ENCODE peak calls at places on chromosomes 11 and 22, in six cellular contexts. I is K562, Q is GM12891, U is H1, B is GM12878, P is HepG2. X is an unnamed sample.

GRCh38 chr11:63920870-63921417 is 4.0 kb upstream of the RCOR2 start:
- DNase-seq in B (no peak), P (no peak), Q (no peak), U (no peak), I (peak), X (no peak)

GRCh38 chr11:108693852-108694251 is 29.0 kb downstream of the DDX10 start:
- DNase-seq in Q (no peak), U (no peak), P (no peak), B (no peak), I (no peak), X (no peak)

GRCh38 chr11:12274056-12274455 is 103.3 kb upstream of the PARVA start:
- DNase-seq in P (no peak), B (no peak), Q (no peak), I (no peak), U (no peak), X (no peak)

GRCh38 chr11:124769804-124770774 is 8.0 kb upstream of the ESAM start:
- DNase-seq in U (no peak), I (no peak), P (peak), Q (no peak), B (no peak), X (no peak)

GRCh38 chr22:31586137-31586920 is 75.7 kb downstream of the PISD start:
- DNase-seq in Q (no peak), I (no peak), B (no peak), U (no peak), P (peak), X (no peak)

GRCh38 chr22:22720724-22721261 is 76.4 kb downstream of the GGTLC2 start:
- DNase-seq in I (no peak), Q (no peak), P (no peak), U (no peak), B (peak), X (peak)

GRCh38 chr11:130400793-130401483 is 27.5 kb downstream of the ADAMTS8 start:
- DNase-seq in B (no peak), Q (no peak), U (no peak), I (no peak), P (no peak), X (no peak)

GRCh38 chr11:1650034-1650917 is 20.7 kb downstream of the KRTAP5-5 start:
- DNase-seq in B (no peak), U (no peak), P (no peak), Q (no peak), I (no peak), X (no peak)

GRCh38 chr11:76629853-76630599 is 40.5 kb downstream of the LRRC32 start:
- DNase-seq in Q (no peak), I (no peak), U (no peak), B (no peak), P (no peak), X (no peak)

GRCh38 chr22:19912236-19912999 is 29.2 kb upstream of the COMT start:
- DNase-seq in I (no peak), U (no peak), Q (no peak), B (no peak), P (no peak), X (no peak)
- TF ChIP-seq TAF1 in I (no peak), U (no peak), Q (no peak), B (no peak), P (no peak), X (no peak)

GRCh38 chr11:26578998-26579635 is 7.1 kb upstream of the MUC15 start:
- DNase-seq in B (no peak), I (no peak), Q (no peak), U (no peak), P (no peak), X (no peak)
- TF ChIP-seq POLR2A in B (no peak), I (no peak), Q (no peak), U (no peak), P (no peak), X (no peak)

GRCh38 chr11:100888836-100889235 is 201.7 kb downstream of the ARHGAP42 start:
- DNase-seq in P (no peak), B (no peak), I (no peak), Q (no peak), U (no peak), X (no peak)

GRCh38 chr11:100889758-100890157 is 202.7 kb downstream of the ARHGAP42 start:
- DNase-seq in I (no peak), U (no peak), Q (no peak), B (no peak), P (no peak), X (no peak)

GRCh38 chr11:100895449-100895848 is 208.4 kb downstream of the ARHGAP42 start:
- DNase-seq in I (no peak), Q (no peak), P (no peak), U (no peak), B (no peak), X (no peak)

GRCh38 chr11:100890779-100891178 is 203.7 kb downstream of the ARHGAP42 start:
- DNase-seq in I (no peak), Q (no peak), B (no peak), U (no peak), P (no peak), X (no peak)

DNA sequence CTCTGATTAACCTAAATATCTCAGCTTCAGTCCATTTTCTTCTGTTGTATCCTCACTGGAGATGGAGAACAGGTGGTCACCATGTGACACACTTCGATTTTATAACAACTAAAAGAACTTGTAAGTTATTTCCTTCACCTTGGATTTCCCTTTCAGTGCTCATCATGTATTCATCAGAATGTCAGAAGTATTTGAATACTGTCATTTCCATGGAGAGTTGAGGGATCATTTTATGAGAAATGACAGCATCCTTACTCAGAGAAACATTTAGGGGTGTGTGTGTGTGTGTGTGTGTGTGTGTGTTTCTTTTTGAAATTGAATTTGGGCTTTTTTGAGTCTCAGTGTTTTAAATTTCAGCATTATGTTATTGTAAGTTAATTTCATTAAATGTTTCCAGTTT is 205.8 kb downstream of the ARHGAP42 start:
- DNase-seq in B (no peak), Q (no peak), P (no peak), U (no peak), I (no peak), X (no peak)
- TF ChIP-seq POLR2AphosphoS5 in B (no peak), Q (no peak), P (no peak), U (no peak), I (no peak), X (no peak)

DNA sequence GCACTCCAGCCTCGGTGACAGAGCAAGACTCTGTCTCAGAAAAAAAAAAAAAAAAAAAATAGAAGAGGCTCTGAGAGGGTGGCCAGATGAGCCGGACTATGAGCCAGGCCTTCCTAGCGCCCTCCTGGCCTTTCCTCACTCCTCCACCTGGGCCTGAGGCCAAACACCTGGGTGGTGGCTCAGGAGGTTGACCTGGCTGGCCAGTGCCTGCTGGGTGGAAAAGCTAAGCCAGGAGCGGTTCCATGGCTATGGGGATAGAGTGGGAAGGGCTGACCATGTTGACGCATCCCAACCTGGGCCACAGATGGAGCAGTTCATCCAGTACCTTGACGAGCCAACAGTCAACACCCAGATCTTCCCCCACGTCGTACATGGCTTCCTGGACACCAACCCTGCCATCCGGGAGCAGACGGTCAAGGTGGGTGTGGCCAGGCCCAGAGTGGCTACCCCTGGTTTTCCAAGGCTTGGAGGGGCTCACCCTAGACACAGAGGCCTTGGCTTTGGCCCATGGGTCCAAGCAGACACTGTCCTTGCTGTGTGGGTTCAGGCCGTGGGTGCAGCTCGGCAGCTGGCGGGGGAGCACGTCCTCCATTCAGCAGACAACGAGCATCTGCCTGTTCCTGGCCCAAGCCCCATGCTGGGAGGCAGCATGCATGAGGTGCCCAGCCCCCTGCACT is 7.6 kb downstream of the SCYL1 start:
- DNase-seq in P (no peak), U (no peak), I (no peak), B (no peak), Q (no peak), X (no peak)
- TF ChIP-seq TAF1 in P (no peak), U (no peak), I (no peak), B (no peak), Q (no peak), X (no peak)

GRCh38 chr22:39532215-39533071 is at the start of gene RPS19BP1:
- DNase-seq in Q (peak), B (peak), U (peak), I (peak), P (peak), X (peak)
- TF ChIP-seq POLR2A in Q (peak), B (peak), U (no peak), I (peak), P (peak), X (peak)

GRCh38 chr22:50447576-50448551 is 27.0 kb downstream of the SBF1 start:
- DNase-seq in Q (no peak), I (no peak), B (no peak), P (no peak), U (no peak), X (no peak)

GRCh38 chr22:50446708-50447575 is 27.9 kb downstream of the SBF1 start:
- DNase-seq in U (no peak), Q (no peak), I (no peak), B (no peak), P (no peak), X (no peak)

GRCh38 chr22:50445071-50445879 is 29.6 kb downstream of the SBF1 start:
- DNase-seq in P (no peak), B (no peak), U (no peak), Q (no peak), I (no peak), X (no peak)

GRCh38 chr22:50444663-50445062 is 30.2 kb downstream of the SBF1 start:
- DNase-seq in Q (no peak), U (no peak), I (no peak), B (no peak), P (no peak), X (no peak)

DNA sequence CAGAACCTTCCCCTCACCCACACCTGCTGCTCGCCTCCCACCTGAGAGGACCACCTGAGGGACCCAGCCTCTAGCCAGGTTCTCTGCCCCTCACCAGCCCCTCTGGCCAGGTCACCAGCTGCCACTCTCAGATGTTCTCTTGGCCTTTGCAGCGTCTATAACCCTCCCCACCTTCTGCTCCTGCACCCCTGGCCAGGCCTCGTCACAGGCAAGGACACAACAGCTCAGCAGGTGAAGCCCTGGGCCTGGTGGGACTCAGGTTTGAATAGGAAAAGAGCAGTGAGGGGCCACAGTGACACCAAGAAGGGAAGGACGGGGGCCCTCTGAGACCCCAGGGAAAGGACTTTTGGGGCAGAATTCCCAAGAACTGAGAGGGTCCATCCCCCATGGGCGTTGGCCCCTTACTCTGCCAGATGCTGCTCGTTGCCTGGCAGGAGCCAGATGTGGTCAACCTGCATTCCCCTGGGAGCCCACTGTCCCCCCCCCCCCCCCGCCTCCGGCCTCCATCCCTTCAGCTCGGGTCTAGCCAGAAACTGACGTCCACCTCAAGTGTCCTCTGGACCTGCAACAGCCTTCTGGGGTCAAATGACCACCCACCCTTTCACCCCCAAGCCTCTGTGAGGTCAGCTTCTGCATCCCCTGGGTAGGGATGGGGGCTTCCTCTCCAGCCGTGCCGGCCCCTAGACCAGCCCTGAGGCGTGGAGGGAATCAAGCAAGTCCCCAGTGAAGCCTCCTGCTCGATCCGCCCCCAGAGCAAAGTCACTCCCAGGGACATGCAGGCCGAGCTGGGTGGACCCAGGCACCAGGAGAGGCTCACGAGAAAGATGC is 28.7 kb downstream of the SBF1 start:
- DNase-seq in I (no peak), P (no peak), Q (no peak), B (no peak), U (no peak), X (no peak)
- TF ChIP-seq POLR2AphosphoS5 in I (no peak), P (peak), Q (no peak), B (no peak), U (peak), X (no peak)